ENCODE peak calls at places on chromosomes 6 and 20, in five cellular contexts. C is NCI-H748 treated with DMSO at 0.1 percent for 48 hours; X is neural progenitor cell; Y is NCI-H2081 treated with DMSO at 0.1 percent for 48 hours; O is stimulated activated CD8-positive, alpha-beta memory T cell treated with anti-CD3 and anti-CD28 coated beads, Interleukin-15, amount 100 ng/mL, for 24 hours. W is an unnamed sample.

GRCh38 chr6:39189915-39190544 is 39.2 kb downstream of the KCNK5 start:
- DNase-seq in C (no peak), X (peak), Y (no peak), O (no peak), W (no peak)

GRCh38 chr20:25360631-25361286 is 29.9 kb downstream of the ABHD12 start:
- DNase-seq in C (no peak), X (no peak), Y (no peak), O (no peak), W (no peak)

GRCh38 chr20:31883829-31884228 is 13.4 kb downstream of the TTLL9 start:
- DNase-seq in C (no peak), X (no peak), Y (no peak), O (no peak), W (no peak)

GRCh38 chr20:38221041-38221589 is 39.4 kb downstream of the KIAA1755 start:
- DNase-seq in C (peak), X (peak), Y (no peak), O (peak), W (no peak)

GRCh38 chr20:64160536-64161495 is 3.4 kb upstream of the MYT1 start:
- DNase-seq in C (no peak), X (peak), Y (no peak), O (no peak), W (no peak)

GRCh38 chr6:35452186-35453090 is at the start of gene FANCE:
- DNase-seq in C (peak), X (peak), Y (peak), O (peak), W (peak)

GRCh38 chr6:11785953-11786579 is 7.5 kb upstream of the ADTRP start:
- DNase-seq in C (no peak), X (no peak), Y (no peak), O (no peak), W (no peak)

GRCh38 chr6:130796313-130796905 is 30.8 kb upstream of the SMLR1 start:
- DNase-seq in C (no peak), X (no peak), Y (no peak), O (no peak), W (no peak)

GRCh38 chr6:3318226-3318625 is 59.5 kb downstream of the PSMG4 start:
- DNase-seq in C (no peak), X (no peak), Y (no peak), O (no peak), W (no peak)

GRCh38 chr6:170445487-170445886 is 107.6 kb downstream of the PSMB1 start:
- DNase-seq in C (no peak), X (no peak), Y (no peak), O (no peak), W (no peak)

GRCh38 chr6:37011656-37012378 is 6.4 kb downstream of the FGD2 start:
- DNase-seq in C (no peak), X (no peak), Y (no peak), O (no peak), W (no peak)

W was measured in NCI-H1417 treated with DMSO at 0.1 percent for 48 hours.